ENCODE peak calls at places on chromosomes 4 and X, in eight cellular contexts. B is OCI-LY7, L is astrocyte, X is K562, I is endothelial cell of umbilical vein, O is IMR-90, S is thoracic aorta, H is RWPE1. Y is an unnamed sample.

GRCh38 chr4:167885071-167885470 is 207.3 kb upstream of the ANXA10 start:
- DNase-seq in B (no peak), L (no peak), X (no peak), I (no peak), O (peak), S (no peak), H (no peak), Y (no peak)

GRCh38 chr4:128310266-128310697 is 22.7 kb upstream of the PGRMC2 start:
- DNase-seq in B (no peak), L (no peak), X (peak), I (no peak), O (no peak), S (no peak), H (no peak), Y (no peak)

GRCh38 chrX:41027388-41027787 is 57.9 kb upstream of the USP9X start:
- DNase-seq in B (no peak), L (peak), X (no peak), I (no peak), O (peak), S (no peak), H (peak), Y (no peak)

GRCh38 chr4:38207110-38207457 is 246.9 kb downstream of the PTTG2 start:
- DNase-seq in B (no peak), L (no peak), X (no peak), I (no peak), O (no peak), S (no peak), H (no peak), Y (no peak)

GRCh38 chr4:143482753-143483362 is 30.6 kb upstream of the SMARCA5 start:
- DNase-seq in B (peak), L (peak), X (peak), I (peak), O (peak), S (no peak), H (peak), Y (no peak)

GRCh38 chrX:100410083-100410590 is at the start of gene PCDH19:
- DNase-seq in B (no peak), L (peak), X (no peak), I (peak), O (peak), S (no peak), H (peak), Y (peak)

GRCh38 chrX:119481218-119481875 is 13.1 kb downstream of the SLC25A5 start:
- DNase-seq in B (no peak), L (no peak), X (no peak), I (no peak), O (no peak), S (no peak), H (no peak), Y (no peak)

GRCh38 chr4:173669460-173670179 is 139.6 kb upstream of the HAND2 start:
- DNase-seq in B (no peak), L (no peak), X (no peak), I (no peak), O (no peak), S (no peak), H (no peak), Y (no peak)

GRCh38 chr4:16196482-16197393 is 29.5 kb downstream of the TAPT1 start:
- DNase-seq in B (no peak), L (peak), X (no peak), I (peak), O (peak), S (no peak), H (peak), Y (no peak)

GRCh38 chr4:186241616-186242015 is 14.3 kb downstream of the KLKB1 start:
- DNase-seq in B (no peak), L (no peak), X (no peak), I (no peak), O (no peak), S (no peak), H (no peak), Y (no peak)

GRCh38 chr4:3328814-3329663 is 36.2 kb downstream of the RGS12 start:
- DNase-seq in B (no peak), L (no peak), X (no peak), I (no peak), O (no peak), S (no peak), H (no peak), Y (no peak)

GRCh38 chr4:1249148-1249730 is 309 bp upstream of the CTBP1 start:
- DNase-seq in B (peak), L (peak), X (peak), I (peak), O (peak), S (no peak), H (peak), Y (peak)

GRCh38 chr4:107519057-107519456 is 201.0 kb downstream of the PAPSS1 start:
- DNase-seq in B (peak), L (no peak), X (peak), I (peak), O (peak), S (no peak), H (peak), Y (no peak)

GRCh38 chr4:147118523-147118922 is 172.9 kb upstream of the TTC29 start:
- DNase-seq in B (no peak), L (peak), X (no peak), I (no peak), O (peak), S (no peak), H (no peak), Y (no peak)

GRCh38 chr4:152325831-152326230 is 210.1 kb downstream of the FBXW7 start:
- DNase-seq in B (no peak), L (no peak), X (no peak), I (no peak), O (no peak), S (no peak), H (peak), Y (no peak)

GRCh38 chr4:173528378-173529321 is 1.4 kb downstream of the HAND2 start:
- DNase-seq in B (no peak), L (no peak), X (peak), I (no peak), O (no peak), S (no peak), H (no peak), Y (no peak)

GRCh38 chr4:7214359-7214758 is 22.0 kb downstream of the SORCS2 start:
- DNase-seq in B (no peak), L (peak), X (no peak), I (no peak), O (no peak), S (no peak), H (no peak), Y (no peak)

GRCh38 chrX:10986616-10987015 is 124.5 kb upstream of the HCCS start:
- DNase-seq in B (no peak), L (peak), X (no peak), I (no peak), O (no peak), S (no peak), H (no peak), Y (no peak)

GRCh38 chr4:172095161-172095560 is 282.0 kb downstream of the GALNTL6 start:
- DNase-seq in B (no peak), L (peak), X (no peak), I (no peak), O (no peak), S (no peak), H (no peak), Y (no peak)

GRCh38 chrX:24676403-24677024 is 17.2 kb upstream of the POLA1 start:
- DNase-seq in B (peak), L (no peak), X (peak), I (peak), O (no peak), S (no peak), H (peak), Y (no peak)

GRCh38 chr4:157043131-157043530 is 32.8 kb upstream of the GLRB start:
- DNase-seq in B (no peak), L (peak), X (no peak), I (peak), O (peak), S (no peak), H (peak), Y (no peak)

GRCh38 chr4:102684605-102685052 is 76.1 kb downstream of the MANBA start:
- DNase-seq in B (no peak), L (peak), X (peak), I (no peak), O (peak), S (no peak), H (peak), Y (no peak)

GRCh38 chr4:15004701-15005301 is 2.5 kb downstream of the CPEB2 start:
- DNase-seq in B (peak), L (peak), X (peak), I (peak), O (peak), S (peak), H (peak), Y (peak)

GRCh38 chrX:130212371-130212770 is 40.6 kb downstream of the RAB33A start:
- DNase-seq in B (no peak), L (no peak), X (no peak), I (no peak), O (no peak), S (no peak), H (no peak), Y (no peak)

GRCh38 chr4:169059294-169060201 is 49.5 kb upstream of the CBR4 start:
- DNase-seq in B (no peak), L (no peak), X (no peak), I (peak), O (no peak), S (peak), H (no peak), Y (no peak)

GRCh38 chr4:141713771-141714445 is 77.5 kb downstream of the IL15 start:
- DNase-seq in B (no peak), L (peak), X (no peak), I (peak), O (peak), S (no peak), H (peak), Y (no peak)

GRCh38 chr4:48071171-48071570 is 54.6 kb downstream of the NIPAL1 start:
- DNase-seq in B (no peak), L (peak), X (no peak), I (no peak), O (no peak), S (no peak), H (no peak), Y (no peak)

GRCh38 chrX:123964155-123964554 is 2.6 kb downstream of the STAG2 start:
- DNase-seq in B (no peak), L (no peak), X (no peak), I (peak), O (peak), S (no peak), H (no peak), Y (no peak)

GRCh38 chr4:159390648-159391047 is 287.8 kb downstream of the RAPGEF2 start:
- DNase-seq in B (no peak), L (peak), X (peak), I (peak), O (peak), S (peak), H (peak), Y (no peak)

GRCh38 chr4:189278559-189279165 is 662.0 kb upstream of the FRG1 start:
- DNase-seq in B (no peak), L (no peak), X (no peak), I (no peak), O (peak), S (no peak), H (no peak), Y (no peak)

GRCh38 chrX:132592880-132593279 is 104.0 kb upstream of the MBNL3 start:
- DNase-seq in B (peak), L (no peak), X (no peak), I (peak), O (no peak), S (no peak), H (no peak), Y (no peak)

GRCh38 chrX:16429391-16429790 is 220.6 kb upstream of the S100G start:
- DNase-seq in B (no peak), L (no peak), X (no peak), I (no peak), O (peak), S (no peak), H (no peak), Y (no peak)

GRCh38 chrX:51857159-51857733 is 36.2 kb upstream of the MAGED1 start:
- DNase-seq in B (no peak), L (no peak), X (no peak), I (no peak), O (no peak), S (no peak), H (no peak), Y (no peak)

GRCh38 chrX:2583194-2584162 is 82.7 kb upstream of the DHRSX start:
- DNase-seq in B (no peak), L (no peak), X (no peak), I (no peak), O (no peak), S (no peak), H (no peak), Y (peak)

GRCh38 chr4:81031389-81032173 is 1.1 kb downstream of the BMP3 start:
- DNase-seq in B (peak), L (no peak), X (no peak), I (no peak), O (no peak), S (no peak), H (no peak), Y (no peak)
- TF ChIP-seq CTCF in B (peak), L (no peak), X (no peak), I (no peak), O (no peak), S (no peak), H (no peak), Y (no peak)

GRCh38 chr4:125518281-125518680 is 203.5 kb downstream of the FAT4 start:
- DNase-seq in B (no peak), L (no peak), X (no peak), I (no peak), O (no peak), S (no peak), H (no peak), Y (no peak)
- H3K27ac ChIP-seq in B (no peak), L (no peak), X (no peak), I (no peak), O (no peak), S (no peak), H (no peak), Y (no peak)

DNA sequence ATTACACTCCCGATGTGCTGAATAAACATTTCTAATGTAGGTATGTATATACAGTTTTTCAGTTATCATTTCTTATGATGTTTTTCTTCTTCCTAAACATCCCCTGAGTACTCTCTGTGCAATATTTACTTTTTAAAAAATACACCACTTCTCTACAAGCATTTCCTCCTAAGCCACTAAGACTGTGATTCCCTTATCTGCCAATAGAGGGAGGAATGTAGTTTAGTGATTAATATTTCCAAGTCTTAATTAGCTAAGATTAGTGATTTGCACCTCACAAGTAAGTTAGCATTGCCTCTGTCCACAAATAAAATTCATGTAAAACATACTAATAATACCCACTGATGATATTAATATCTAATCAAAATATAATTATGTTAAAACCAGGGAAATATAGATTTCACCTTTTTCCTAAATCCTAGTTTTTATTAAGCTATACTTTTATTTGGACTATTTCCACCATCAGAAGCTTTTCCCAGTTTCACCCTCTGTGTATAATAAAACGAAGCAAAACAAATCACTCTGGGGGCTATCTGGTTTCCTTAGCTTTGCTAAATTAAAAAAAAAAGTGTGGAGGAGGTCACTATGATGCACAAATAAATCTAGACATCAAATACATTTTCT is 909.1 kb downstream of the FAT4 start:
- DNase-seq in B (no peak), L (peak), X (peak), I (peak), O (peak), S (no peak), H (peak), Y (no peak)
- TF ChIP-seq CTCF in B (peak), L (peak), X (no peak), I (peak), O (peak), S (peak), H (peak), Y (no peak)

GRCh38 chr4:25211721-25212120 is 22.1 kb upstream of the PI4K2B start:
- DNase-seq in B (no peak), L (no peak), X (no peak), I (no peak), O (no peak), S (no peak), H (no peak), Y (no peak)

GRCh38 chr4:25213327-25213979 is 20.4 kb upstream of the PI4K2B start:
- DNase-seq in B (no peak), L (no peak), X (no peak), I (no peak), O (no peak), S (no peak), H (no peak), Y (no peak)

GRCh38 chr4:25212822-25213221 is 21.0 kb upstream of the PI4K2B start:
- DNase-seq in B (no peak), L (no peak), X (no peak), I (no peak), O (no peak), S (no peak), H (no peak), Y (no peak)

GRCh38 chr4:25209702-25210101 is 24.1 kb upstream of the PI4K2B start:
- DNase-seq in B (no peak), L (no peak), X (no peak), I (no peak), O (no peak), S (no peak), H (no peak), Y (no peak)

DNA sequence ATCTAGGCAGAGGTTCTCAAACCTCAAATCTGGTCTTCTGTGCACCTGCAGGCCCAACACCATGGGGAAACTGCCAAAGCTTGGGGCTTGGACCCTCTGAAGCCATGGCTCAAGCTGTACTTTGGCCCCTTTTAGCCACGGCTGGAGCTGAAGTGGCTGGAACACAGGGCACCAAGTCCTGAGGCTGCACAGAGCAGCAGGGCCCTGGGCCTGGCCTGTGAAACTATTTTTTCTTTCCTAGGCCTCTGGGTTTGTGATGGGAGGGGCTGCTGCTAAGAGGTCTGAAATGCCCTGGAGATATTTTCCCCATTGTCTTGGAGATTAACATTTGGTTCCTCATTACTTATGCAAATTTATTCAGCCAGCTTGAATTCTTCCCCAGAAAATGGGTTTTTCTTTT is 18.3 kb upstream of the PI4K2B start:
- DNase-seq in B (no peak), L (no peak), X (no peak), I (no peak), O (no peak), S (no peak), H (no peak), Y (no peak)
- H3K27ac ChIP-seq in B (no peak), L (no peak), X (no peak), I (no peak), O (no peak), S (no peak), H (no peak), Y (no peak)

GRCh38 chrX:110341189-110342035 is 17.2 kb upstream of the RTL9 start:
- DNase-seq in B (peak), L (peak), X (peak), I (no peak), O (peak), S (no peak), H (peak), Y (no peak)
- TF ChIP-seq CTCF in B (no peak), L (no peak), X (no peak), I (no peak), O (no peak), S (no peak), H (no peak), Y (no peak)

GRCh38 chr4:55004831-55005230 is 120.6 kb downstream of the KDR start:
- DNase-seq in B (no peak), L (peak), X (no peak), I (no peak), O (no peak), S (no peak), H (no peak), Y (no peak)
- H3K27ac ChIP-seq in B (no peak), L (no peak), X (no peak), I (no peak), O (no peak), S (no peak), H (no peak), Y (no peak)

GRCh38 chrX:5236096-5236495 is 992.6 kb downstream of the NLGN4X start:
- DNase-seq in B (peak), L (no peak), X (no peak), I (no peak), O (no peak), S (no peak), H (no peak), Y (no peak)
- TF ChIP-seq CTCF in B (peak), L (no peak), X (no peak), I (no peak), O (no peak), S (no peak), H (no peak), Y (no peak)

DNA sequence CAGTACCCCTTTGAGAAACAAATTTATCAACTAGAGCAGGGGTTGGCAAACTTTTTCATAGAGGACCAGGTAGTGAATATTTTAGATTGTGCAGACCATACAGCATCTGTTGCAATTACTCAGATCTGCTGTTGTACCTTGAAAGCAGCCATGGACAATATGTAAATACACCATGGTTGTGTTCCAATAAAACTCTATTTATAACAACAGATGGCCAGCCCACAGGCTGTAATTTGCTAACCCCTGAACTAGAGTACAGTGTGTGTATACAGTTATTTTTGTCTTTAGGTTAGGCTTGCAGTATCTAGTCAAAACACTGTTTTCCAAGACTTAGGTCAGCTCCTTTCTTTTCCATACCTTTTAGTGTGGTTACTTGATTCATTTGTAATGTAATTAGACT is 54.4 kb downstream of the PHKA1 start:
- DNase-seq in B (no peak), L (no peak), X (no peak), I (no peak), O (no peak), S (no peak), H (no peak), Y (no peak)
- H3K27ac ChIP-seq in B (no peak), L (no peak), X (no peak), I (no peak), O (no peak), S (no peak), H (no peak), Y (no peak)

GRCh38 chrX:68808686-68809357 is 20.0 kb upstream of the EFNB1 start:
- DNase-seq in B (no peak), L (no peak), X (peak), I (no peak), O (no peak), S (no peak), H (no peak), Y (no peak)
- TF ChIP-seq CTCF in B (peak), L (no peak), X (peak), I (no peak), O (peak), S (no peak), H (peak), Y (no peak)

GRCh38 chr4:163697121-163697520 is 202.6 kb downstream of the TMA16 start:
- DNase-seq in B (no peak), L (peak), X (no peak), I (no peak), O (peak), S (no peak), H (peak), Y (no peak)
- H3K27ac ChIP-seq in B (no peak), L (peak), X (no peak), I (no peak), O (no peak), S (no peak), H (no peak), Y (no peak)

Y was measured in pancreas.